ENCODE peak calls at places on chromosome 5, in nine cellular contexts. C, J, P, L, S, R, W, U and I are unnamed samples.

GRCh38 chr5:169100735-169101075 is 200.2 kb downstream of the SLIT3 start:
- DNase-seq in C (no peak), J (no peak), P (peak; percentile 84), L (no peak), S (no peak), R (peak; percentile 89), W (no peak), U (no peak), I (peak; percentile 45)

GRCh38 chr5:107388111-107388861 is 282.5 kb downstream of the EFNA5 start:
- DNase-seq in C (no peak), J (no peak), P (no peak), L (no peak), S (no peak), R (peak; percentile 59), W (peak; percentile 83), U (no peak), I (peak; percentile 58)

GRCh38 chr5:10913846-10914245 is 152.8 kb upstream of the DAP start:
- DNase-seq in C (no peak), J (no peak), P (no peak), L (no peak), S (no peak), R (no peak), W (peak; percentile 98), U (no peak), I (peak; percentile 83)

GRCh38 chr5:78162253-78162862 is 132.1 kb downstream of the AP3B1 start:
- DNase-seq in C (peak; percentile 18), J (no peak), P (no peak), L (no peak), S (no peak), R (no peak), W (peak; percentile 44), U (no peak), I (peak; percentile 19)

GRCh38 chr5:143494162-143494561 is 90.7 kb upstream of the NR3C1 start:
- DNase-seq in C (no peak), J (no peak), P (no peak), L (no peak), S (no peak), R (no peak), W (peak; percentile 94), U (peak; percentile 16), I (peak; percentile 56)

GRCh38 chr5:3634061-3634460 is 38.4 kb downstream of the IRX1 start:
- DNase-seq in C (no peak), J (no peak), P (no peak), L (no peak), S (no peak), R (no peak), W (no peak), U (no peak), I (no peak)

GRCh38 chr5:31066655-31067328 is 126.7 kb upstream of the CDH6 start:
- DNase-seq in C (no peak), J (no peak), P (no peak), L (no peak), S (no peak), R (no peak), W (peak; percentile 62), U (no peak), I (peak; percentile 35)

GRCh38 chr5:102196481-102196880 is 99.6 kb downstream of the SLCO4C1 start:
- DNase-seq in C (no peak), J (no peak), P (no peak), L (no peak), S (no peak), R (no peak), W (no peak), U (no peak), I (no peak)

GRCh38 chr5:59522201-59522831 is 371.2 kb downstream of the PDE4D start:
- DNase-seq in C (no peak), J (no peak), P (no peak), L (no peak), S (peak; percentile 35), R (no peak), W (no peak), U (no peak), I (no peak)

GRCh38 chr5:59525310-59525709 is 368.2 kb downstream of the PDE4D start:
- DNase-seq in C (no peak), J (peak; percentile 20), P (no peak), L (no peak), S (no peak), R (no peak), W (no peak), U (no peak), I (no peak)

GRCh38 chr5:59529286-59529685 is 364.2 kb downstream of the PDE4D start:
- DNase-seq in C (no peak), J (no peak), P (no peak), L (no peak), S (no peak), R (no peak), W (no peak), U (no peak), I (no peak)

GRCh38 chr5:59528226-59528862 is 365.2 kb downstream of the PDE4D start:
- DNase-seq in C (no peak), J (no peak), P (no peak), L (no peak), S (no peak), R (no peak), W (no peak), U (no peak), I (no peak)

GRCh38 chr5:59525957-59526356 is 367.6 kb downstream of the PDE4D start:
- DNase-seq in C (no peak), J (no peak), P (no peak), L (no peak), S (no peak), R (no peak), W (peak; percentile 51), U (no peak), I (peak; percentile 74)
- TF ChIP-seq CTCF in C (no peak), J (no peak), P (no peak), L (no peak), S (no peak), R (no peak), W (no peak), U (no peak), I (peak; percentile 28)

GRCh38 chr5:544675-545330 is 20.6 kb upstream of the SLC9A3 start:
- DNase-seq in C (no peak), J (no peak), P (no peak), L (no peak), S (no peak), R (no peak), W (no peak), U (no peak), I (no peak)
- H3K4me3 ChIP-seq in C (no peak overlapping the region), J (no peak overlapping the region), P (no peak overlapping the region), L (no peak overlapping the region), S (no peak overlapping the region), R (no peak overlapping the region), W (no peak overlapping the region), U (no peak overlapping the region), I (no peak overlapping the region)

GRCh38 chr5:15499528-15500325 is at the start of gene FBXL7:
- DNase-seq in C (peak; percentile 92), J (peak; percentile 41), P (peak; percentile 95), L (peak; percentile 87), S (peak; percentile 74), R (peak; percentile 93), W (peak; percentile 75), U (no peak), I (no peak)
- TF ChIP-seq CTCF in C (peak; percentile 8), J (no peak), P (no peak), L (no peak), S (no peak), R (no peak), W (peak; percentile 39), U (no peak), I (no peak)

DNA sequence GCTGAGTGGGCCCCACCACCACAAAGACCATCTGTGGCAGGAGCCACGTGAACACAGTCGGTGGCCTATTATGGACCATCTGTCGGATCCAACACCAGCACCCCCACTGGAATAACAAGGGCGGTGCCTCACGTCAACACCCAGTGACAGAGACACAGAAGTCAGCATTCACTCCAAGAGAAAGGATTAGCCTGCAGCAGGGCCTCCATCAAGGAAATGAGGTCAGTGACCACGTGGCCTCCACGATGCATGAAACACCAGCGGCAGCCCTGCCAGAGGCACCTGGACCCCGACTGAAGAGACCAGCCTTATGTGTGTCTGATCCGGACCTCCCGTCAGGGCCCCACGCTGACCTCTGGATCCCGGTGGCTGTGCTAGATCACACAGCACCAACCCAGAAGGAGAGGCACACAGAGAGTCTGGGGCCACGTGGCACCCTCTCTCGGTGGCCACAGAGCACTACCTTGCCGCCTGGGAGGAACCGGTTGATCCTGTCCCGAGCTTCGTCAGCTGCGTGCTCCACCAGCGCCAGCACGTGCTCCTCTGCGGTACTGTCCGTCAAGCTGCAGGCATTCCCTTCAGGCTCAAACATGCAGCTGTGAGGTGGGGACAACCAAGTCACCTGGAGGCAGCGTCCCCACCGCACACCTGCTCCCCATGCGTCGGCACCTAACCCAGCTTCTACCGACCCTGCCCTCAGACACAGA is 9.0 kb downstream of the BRD9 start:
- DNase-seq in C (no peak), J (no peak), P (no peak), L (no peak), S (no peak), R (no peak), W (no peak), U (no peak), I (no peak)
- H3K4me3 ChIP-seq in C (no peak overlapping the region), J (no peak overlapping the region), P (no peak overlapping the region), L (no peak overlapping the region), S (no peak overlapping the region), R (no peak overlapping the region), W (no peak overlapping the region), U (no peak overlapping the region), I (no peak overlapping the region)

DNA sequence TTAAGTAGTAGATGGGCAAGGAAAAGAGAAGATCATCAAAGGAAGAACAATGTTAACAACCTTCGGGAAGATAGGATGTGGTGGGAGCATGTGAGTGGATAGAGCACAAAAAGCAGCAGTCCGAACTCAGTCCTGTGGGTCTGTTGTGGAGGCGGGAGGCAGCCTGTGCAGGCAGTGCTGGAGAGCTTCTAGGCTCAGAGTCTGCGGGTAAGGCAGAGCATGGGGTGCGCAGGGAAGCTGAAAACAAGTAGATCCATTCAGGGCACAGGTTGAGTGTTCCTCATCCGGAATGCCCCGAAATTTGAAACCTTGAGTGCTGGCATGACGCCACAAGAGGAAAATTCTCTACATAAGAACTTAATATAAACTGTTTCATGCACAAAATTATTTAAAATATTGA is 84.9 kb downstream of the PPIC start:
- DNase-seq in C (no peak), J (no peak), P (no peak), L (no peak), S (no peak), R (no peak), W (peak; percentile 4), U (no peak), I (no peak)
- TF ChIP-seq CTCF in C (no peak), J (no peak), P (no peak), L (no peak), S (no peak), R (no peak), W (no peak), U (no peak), I (no peak)